ENCODE peak calls at places on chromosomes 2 and 18, in six cellular contexts. X is H9, V is neuronal stem cell, D is IMR-90, A is H1, G is trophoblast cell. Y is an unnamed sample.

GRCh38 chr2:16032282-16033031 is 92.1 kb downstream of the MYCN start:
- DNase-seq in A (no peak), D (no peak), V (no peak), G (no peak), X (no peak), Y (no peak)

GRCh38 chr2:235603659-235604058 is 109.8 kb downstream of the AGAP1 start:
- DNase-seq in X (no peak), A (no peak), V (no peak), D (no peak), G (no peak), Y (no peak)

GRCh38 chr2:179141206-179141605 is 91.3 kb upstream of the CCDC141 start:
- DNase-seq in D (no peak), X (no peak), A (no peak), V (no peak), G (no peak), Y (no peak)

GRCh38 chr18:33579868-33580205 is 1.8 kb downstream of the ASXL3 start:
- DNase-seq in G (no peak), D (no peak), V (no peak), A (no peak), X (no peak), Y (no peak)

GRCh38 chr2:172253190-172254052 is 150.7 kb upstream of the DLX2 start:
- DNase-seq in A (no peak), V (no peak), X (no peak), G (peak; percentile 100), D (peak; percentile 100), Y (peak; percentile 100)

GRCh38 chr2:99708231-99708630 is 218.4 kb upstream of the REV1 start:
- DNase-seq in V (no peak), A (no peak), D (no peak), X (no peak), G (no peak), Y (no peak)

GRCh38 chr2:220966636-220967035 is 605.5 kb downstream of the EPHA4 start:
- DNase-seq in D (peak; percentile 91), V (no peak), X (no peak), G (no peak), A (no peak), Y (peak; percentile 84)

GRCh38 chr2:46296216-46296839 is 879 bp upstream of the EPAS1 start:
- DNase-seq in D (no peak), V (no peak), X (peak; percentile 61), A (no peak), G (no peak), Y (no peak)

GRCh38 chr18:10142496-10143160 is 228.8 kb downstream of the VAPA start:
- DNase-seq in G (no peak), A (no peak), V (no peak), X (no peak), D (peak; percentile 31), Y (peak; percentile 61)

GRCh38 chr18:424071-424868 is 76.2 kb downstream of the COLEC12 start:
- DNase-seq in A (no peak), G (no peak), X (no peak), D (no peak), V (no peak), Y (no peak)

GRCh38 chr2:192004188-192004963 is 157.5 kb upstream of the CAVIN2 start:
- DNase-seq in G (no peak), D (no peak), A (no peak), V (no peak), X (no peak), Y (no peak)

GRCh38 chr2:29583548-29584121 is 337.8 kb downstream of the ALK start:
- DNase-seq in G (no peak), X (no peak), V (no peak), A (no peak), D (no peak), Y (no peak)

GRCh38 chr18:35616664-35617423 is 35.3 kb downstream of the GALNT1 start:
- DNase-seq in G (peak; percentile 1), D (peak; percentile 92), V (no peak), X (no peak), A (no peak), Y (peak; percentile 94)

GRCh38 chr2:133599211-133599610 is 30.9 kb upstream of the NCKAP5 start:
- DNase-seq in A (no peak), D (no peak), V (no peak), G (no peak), X (no peak), Y (no peak)

GRCh38 chr2:42788-43187 is 3.5 kb downstream of the FAM110C start:
- DNase-seq in X (no peak), A (no peak), D (no peak), V (no peak), G (no peak), Y (no peak)

GRCh38 chr2:199590323-199590915 is 132.7 kb upstream of the SATB2 start:
- DNase-seq in D (no peak), X (no peak), V (no peak), A (no peak), G (no peak), Y (no peak)

GRCh38 chr18:10351858-10352257 is 102.6 kb upstream of the APCDD1 start:
- DNase-seq in G (no peak), D (no peak), V (no peak), X (no peak), A (no peak), Y (no peak)

GRCh38 chr2:196840171-196840570 is 31.0 kb upstream of the C2orf66 start:
- DNase-seq in X (no peak), G (peak; percentile 22), D (no peak), V (no peak), A (no peak), Y (no peak)

GRCh38 chr2:99183025-99183424 is 2.0 kb downstream of the MRPL30 start:
- DNase-seq in V (no peak), D (peak; percentile 4), A (no peak), X (no peak), G (no peak), Y (no peak)

GRCh38 chr2:111705206-111705605 is 178.8 kb downstream of the ANAPC1 start:
- DNase-seq in D (no peak), V (no peak), G (no peak), X (no peak), A (no peak), Y (no peak)

GRCh38 chr2:143205106-143205764 is 76.0 kb downstream of the ARHGAP15 start:
- DNase-seq in A (no peak), G (no peak), X (no peak), D (peak; percentile 8), V (no peak), Y (peak; percentile 19)

GRCh38 chr2:106579750-106580197 is 92.6 kb downstream of the CD8B2 start:
- DNase-seq in A (no peak), V (no peak), D (no peak), X (no peak), G (no peak), Y (no peak)
- H4K91ac ChIP-seq in A (no peak overlapping the region), V (no peak overlapping the region), D (no peak overlapping the region), X (no peak overlapping the region), G (no peak overlapping the region), Y (no peak overlapping the region)

DNA sequence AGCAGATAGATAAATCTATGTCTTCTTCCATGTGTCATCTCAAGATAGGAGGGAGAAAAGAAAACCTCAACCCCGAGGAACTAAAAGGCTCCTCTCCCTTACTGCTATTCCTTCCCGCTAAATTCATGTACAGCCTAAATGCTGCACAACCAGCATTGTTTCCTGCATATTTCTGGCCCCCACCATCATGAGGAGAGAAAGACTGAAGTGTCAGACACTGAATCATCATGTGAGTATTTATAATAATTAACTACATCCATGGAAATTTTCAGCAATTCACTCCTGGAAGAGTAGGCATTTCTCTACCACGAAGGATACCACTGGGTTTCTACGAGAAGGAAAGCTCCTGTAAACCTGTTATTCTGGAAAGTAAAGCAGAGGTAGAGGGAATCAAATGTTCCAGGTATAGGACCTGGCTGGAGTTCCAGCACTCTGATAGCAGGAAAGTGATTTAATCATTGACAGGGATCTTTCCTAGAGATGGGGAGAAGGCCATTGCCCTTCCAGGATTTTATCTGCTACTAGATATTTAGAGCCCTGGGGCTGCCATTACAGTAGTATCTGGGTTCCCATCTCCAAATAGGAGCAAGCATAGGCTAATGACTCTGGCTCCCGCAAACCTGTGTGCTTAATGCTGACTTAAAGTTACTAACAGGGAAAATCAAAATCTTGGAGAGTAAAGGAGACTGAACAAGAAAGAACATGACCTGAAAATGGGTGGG is 297.5 kb upstream of the CCDC68 start:
- DNase-seq in D (no peak), X (no peak), V (no peak), A (no peak), G (peak; percentile 59), Y (no peak)
- H2BK120ac ChIP-seq in D (no peak overlapping the region), X (no peak overlapping the region), V (no peak overlapping the region), A (no peak overlapping the region), G (no peak overlapping the region), Y (no peak overlapping the region)

GRCh38 chr18:44309185-44309584 is 371.5 kb upstream of the SETBP1 start:
- DNase-seq in D (peak; percentile 15), V (no peak), A (no peak), X (no peak), G (no peak), Y (no peak)
- H4K91ac ChIP-seq in D (no peak overlapping the region), V (no peak overlapping the region), A (no peak overlapping the region), X (no peak overlapping the region), G (no peak overlapping the region), Y (no peak overlapping the region)

DNA sequence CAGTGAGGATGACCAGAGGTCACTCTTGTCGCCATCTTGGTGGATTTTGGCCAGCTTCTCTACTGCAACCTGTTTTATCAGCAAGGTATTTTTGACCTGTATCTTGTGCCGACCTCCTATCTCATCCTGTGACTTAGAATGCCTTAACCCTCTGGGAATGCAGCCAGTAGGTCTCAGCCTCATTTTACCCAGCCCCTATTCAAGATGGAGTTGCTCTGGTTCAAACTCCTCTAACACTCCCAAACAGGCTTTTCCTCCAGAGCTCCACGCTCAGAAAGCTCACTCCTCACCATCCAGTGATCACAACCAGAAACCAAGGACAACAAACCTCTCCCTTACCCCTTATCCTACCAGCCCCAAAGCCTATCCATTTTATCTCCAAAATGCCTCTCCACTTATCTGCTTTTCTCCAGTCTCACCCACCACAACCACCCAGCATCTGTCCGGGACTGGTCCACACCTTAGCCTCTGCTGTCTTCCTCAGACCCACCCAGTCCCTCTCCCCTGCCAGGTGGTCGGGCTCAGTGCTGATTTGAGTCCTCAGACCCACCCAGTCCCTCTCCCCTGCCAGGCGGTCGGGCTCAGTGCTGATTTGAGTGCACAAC is 11.6 kb upstream of the SMAD7 start:
- DNase-seq in G (no peak), A (no peak), D (no peak), X (no peak), V (no peak), Y (no peak)
- H2BK120ac ChIP-seq in G (peak overlapping the region; percentile 97), A (no peak overlapping the region), D (peak overlapping the region; percentile 74), X (no peak overlapping the region), V (no peak overlapping the region), Y (no peak overlapping the region)

GRCh38 chr2:72950558-72951255 is 33.4 kb downstream of the EMX1 start:
- DNase-seq in G (no peak), X (no peak), A (no peak), D (no peak), V (no peak), Y (no peak)
- H4K91ac ChIP-seq in G (no peak overlapping the region), X (peak overlapping the region; percentile 92), A (peak overlapping the region; percentile 100), D (no peak overlapping the region), V (no peak overlapping the region), Y (no peak overlapping the region)

Y was measured in mesenchymal stem cell.